ENCODE peak calls at places on chromosomes 13 and 19, in five cellular contexts. One of them, this sample, is unnamed.

GRCh38 chr13:20616059-20616797 is 49.3 kb downstream of the IFT88 start:
- DNase-seq in GM12878: no peak
- DNase-seq in fibroblast of the aortic adventitia: peak; percentile 75
- DNase-seq in OCI-LY7: no peak
- DNase-seq in H7: no peak
- DNase-seq in this sample: no peak

GRCh38 chr13:35888327-35888940 is 242.7 kb downstream of the DCLK1 start:
- DNase-seq in H7: no peak
- DNase-seq in GM12878: no peak
- DNase-seq in fibroblast of the aortic adventitia: peak; percentile 25
- DNase-seq in OCI-LY7: no peak
- DNase-seq in this sample: no peak

GRCh38 chr13:86900906-86901305 is 770.3 kb upstream of the SLITRK5 start:
- DNase-seq in fibroblast of the aortic adventitia: no peak
- DNase-seq in OCI-LY7: no peak
- DNase-seq in H7: no peak
- DNase-seq in GM12878: no peak
- DNase-seq in this sample: no peak

GRCh38 chr13:23658929-23659541 is 88.8 kb downstream of the TNFRSF19 start:
- DNase-seq in H7: no peak
- DNase-seq in OCI-LY7: no peak
- DNase-seq in fibroblast of the aortic adventitia: no peak
- DNase-seq in GM12878: no peak
- DNase-seq in this sample: no peak

GRCh38 chr19:17522988-17523872 is 11.8 kb downstream of the PGLS start:
- DNase-seq in OCI-LY7: peak; percentile 97
- DNase-seq in H7: peak; percentile 48
- DNase-seq in fibroblast of the aortic adventitia: no peak
- DNase-seq in GM12878: peak; percentile 92
- DNase-seq in this sample: peak; percentile 90

GRCh38 chr19:6890421-6890913 is 3.1 kb downstream of the ADGRE1 start:
- DNase-seq in H7: no peak
- DNase-seq in fibroblast of the aortic adventitia: no peak
- DNase-seq in OCI-LY7: peak; percentile 22
- DNase-seq in GM12878: no peak
- DNase-seq in this sample: no peak

GRCh38 chr13:109163052-109163413 is 533.6 kb downstream of the MYO16 start:
- DNase-seq in GM12878: no peak
- DNase-seq in H7: no peak
- DNase-seq in OCI-LY7: no peak
- DNase-seq in fibroblast of the aortic adventitia: no peak
- DNase-seq in this sample: no peak

GRCh38 chr19:14118165-14119051 is 846 bp upstream of the PRKACA start:
- DNase-seq in fibroblast of the aortic adventitia: peak; percentile 76
- DNase-seq in H7: no peak
- DNase-seq in GM12878: no peak
- DNase-seq in OCI-LY7: no peak
- DNase-seq in this sample: peak; percentile 35

GRCh38 chr13:51137250-51137649 is 26.2 kb upstream of the C13orf42 start:
- DNase-seq in H7: no peak
- DNase-seq in OCI-LY7: no peak
- DNase-seq in GM12878: no peak
- DNase-seq in fibroblast of the aortic adventitia: no peak
- DNase-seq in this sample: no peak

GRCh38 chr19:34960103-34960805 is 3.8 kb downstream of the ZNF792 start:
- DNase-seq in OCI-LY7: no peak
- DNase-seq in fibroblast of the aortic adventitia: peak; percentile 35
- DNase-seq in GM12878: no peak
- DNase-seq in H7: no peak
- DNase-seq in this sample: no peak

GRCh38 chr19:34962281-34962944 is 1.6 kb downstream of the ZNF792 start:
- DNase-seq in H7: no peak
- DNase-seq in OCI-LY7: peak; percentile 67
- DNase-seq in GM12878: no peak
- DNase-seq in fibroblast of the aortic adventitia: peak; percentile 11
- DNase-seq in this sample: no peak

GRCh38 chr13:39415403-39415802 is 187.6 kb downstream of the LHFPL6 start:
- DNase-seq in OCI-LY7: peak; percentile 64
- DNase-seq in fibroblast of the aortic adventitia: peak; percentile 72
- DNase-seq in GM12878: no peak
- DNase-seq in H7: no peak
- DNase-seq in this sample: no peak

GRCh38 chr13:100510208-100510997 is 78.2 kb downstream of the GGACT start:
- DNase-seq in fibroblast of the aortic adventitia: no peak
- DNase-seq in OCI-LY7: no peak
- DNase-seq in GM12878: no peak
- DNase-seq in H7: peak; percentile 68
- DNase-seq in this sample: no peak

GRCh38 chr13:100506154-100506553 is 82.4 kb downstream of the GGACT start:
- DNase-seq in OCI-LY7: no peak
- DNase-seq in H7: no peak
- DNase-seq in GM12878: no peak
- DNase-seq in fibroblast of the aortic adventitia: no peak
- DNase-seq in this sample: peak; percentile 41

GRCh38 chr13:100506600-100507422 is 81.8 kb downstream of the GGACT start:
- DNase-seq in H7: no peak
- DNase-seq in GM12878: no peak
- DNase-seq in OCI-LY7: no peak
- DNase-seq in fibroblast of the aortic adventitia: no peak
- DNase-seq in this sample: no peak

GRCh38 chr13:100508996-100509395 is 79.6 kb downstream of the GGACT start:
- DNase-seq in H7: no peak
- DNase-seq in GM12878: no peak
- DNase-seq in OCI-LY7: no peak
- DNase-seq in fibroblast of the aortic adventitia: no peak
- DNase-seq in this sample: no peak

DNA sequence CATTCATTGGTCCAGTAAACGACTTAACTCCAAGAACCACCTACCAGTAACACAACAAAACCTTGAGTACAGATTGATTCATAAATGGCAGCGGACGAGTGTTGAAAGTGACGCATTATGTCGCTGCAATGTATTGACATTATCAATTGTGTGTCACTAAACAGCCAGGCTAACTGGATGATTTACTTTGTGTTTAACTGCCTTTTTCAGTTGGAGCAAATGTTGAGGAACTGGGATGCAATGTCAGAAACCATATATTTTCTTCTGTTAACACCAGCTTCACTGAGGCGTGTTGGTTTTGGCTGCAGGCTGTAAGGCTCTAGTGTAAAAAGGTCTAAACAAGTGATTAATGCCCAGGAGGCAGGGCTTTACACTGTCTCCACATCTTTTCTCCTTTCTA is 80.2 kb downstream of the GGACT start:
- DNase-seq in OCI-LY7: no peak
- DNase-seq in GM12878: no peak
- DNase-seq in fibroblast of the aortic adventitia: no peak
- DNase-seq in H7: no peak
- DNase-seq in this sample: no peak
- H3K4me3 ChIP-seq in OCI-LY7: no peak overlapping the region
- H3K4me3 ChIP-seq in GM12878: no peak overlapping the region
- H3K4me3 ChIP-seq in fibroblast of the aortic adventitia: no peak overlapping the region
- H3K4me3 ChIP-seq in H7: no peak overlapping the region
- H3K4me3 ChIP-seq in this sample: no peak overlapping the region

GRCh38 chr13:34432234-34432633 is 509.8 kb upstream of the NBEA start:
- DNase-seq in fibroblast of the aortic adventitia: no peak
- DNase-seq in OCI-LY7: no peak
- DNase-seq in H7: no peak
- DNase-seq in GM12878: no peak
- DNase-seq in this sample: no peak

GRCh38 chr13:34437873-34438272 is 504.2 kb upstream of the NBEA start:
- DNase-seq in OCI-LY7: no peak
- DNase-seq in fibroblast of the aortic adventitia: no peak
- DNase-seq in GM12878: no peak
- DNase-seq in H7: no peak
- DNase-seq in this sample: no peak

GRCh38 chr13:34430294-34430693 is 511.8 kb upstream of the NBEA start:
- DNase-seq in fibroblast of the aortic adventitia: no peak
- DNase-seq in H7: no peak
- DNase-seq in GM12878: no peak
- DNase-seq in OCI-LY7: no peak
- DNase-seq in this sample: no peak

DNA sequence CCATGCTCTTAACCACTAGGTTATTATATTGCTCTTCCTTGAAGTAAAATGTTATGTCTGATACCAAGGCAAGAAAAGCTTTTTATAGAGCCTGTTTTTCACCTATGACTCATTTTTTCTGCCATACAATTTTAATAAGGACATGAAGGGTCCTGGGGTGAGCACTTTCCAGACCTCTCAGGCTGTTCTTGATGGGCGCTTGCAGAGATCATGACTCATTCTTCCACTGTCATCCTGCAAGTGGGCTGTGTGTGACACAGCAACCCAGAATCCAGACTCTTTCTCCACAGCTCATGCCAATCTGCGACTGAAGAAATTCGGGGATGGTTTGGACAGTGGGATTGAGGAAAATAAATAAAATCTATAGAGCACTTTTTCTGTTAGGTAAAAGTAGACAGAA is 506.7 kb upstream of the NBEA start:
- DNase-seq in GM12878: no peak
- DNase-seq in OCI-LY7: no peak
- DNase-seq in H7: no peak
- DNase-seq in fibroblast of the aortic adventitia: no peak
- DNase-seq in this sample: no peak
- H3K4me3 ChIP-seq in GM12878: no peak overlapping the region
- H3K4me3 ChIP-seq in OCI-LY7: no peak overlapping the region
- H3K4me3 ChIP-seq in H7: no peak overlapping the region
- H3K4me3 ChIP-seq in fibroblast of the aortic adventitia: no peak overlapping the region
- H3K4me3 ChIP-seq in this sample: no peak overlapping the region

DNA sequence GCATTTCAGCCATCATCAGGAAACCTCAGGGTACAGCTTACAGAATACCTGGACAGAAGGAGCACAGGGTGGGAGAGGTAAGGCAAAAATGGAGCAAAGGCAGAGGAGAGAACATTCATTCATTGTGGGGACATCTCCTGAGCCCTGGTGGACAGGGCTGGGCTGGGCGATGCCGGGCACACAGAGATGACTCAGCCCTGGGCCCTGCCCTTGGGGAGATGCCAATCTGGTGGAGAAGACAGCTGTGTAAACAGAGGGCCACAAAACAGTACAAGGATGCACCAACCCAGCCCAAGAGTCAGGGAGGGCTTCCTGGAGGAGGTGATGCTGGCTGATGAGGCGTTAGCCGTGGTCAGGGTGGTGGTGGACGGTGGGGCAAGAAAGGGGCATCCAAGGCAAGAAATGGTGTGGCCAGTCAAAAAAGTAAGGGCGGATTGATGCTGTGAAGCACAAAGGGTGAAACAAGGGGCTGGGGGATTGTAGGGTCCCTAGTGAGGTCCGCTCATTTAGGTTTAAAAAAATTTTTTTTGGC is 3.6 kb upstream of the HAS1 start:
- DNase-seq in GM12878: no peak
- DNase-seq in fibroblast of the aortic adventitia: peak; percentile 54
- DNase-seq in H7: no peak
- DNase-seq in OCI-LY7: no peak
- DNase-seq in this sample: no peak
- H3K4me3 ChIP-seq in GM12878: no peak overlapping the region
- H3K4me3 ChIP-seq in fibroblast of the aortic adventitia: no peak overlapping the region
- H3K4me3 ChIP-seq in H7: no peak overlapping the region
- H3K4me3 ChIP-seq in OCI-LY7: no peak overlapping the region
- H3K4me3 ChIP-seq in this sample: no peak overlapping the region

GRCh38 chr13:27632214-27632613 is 10.5 kb downstream of the POLR1D start:
- DNase-seq in OCI-LY7: no peak
- DNase-seq in GM12878: no peak
- DNase-seq in fibroblast of the aortic adventitia: no peak
- DNase-seq in H7: no peak
- DNase-seq in this sample: no peak
- H3K4me3 ChIP-seq in OCI-LY7: no peak overlapping the region
- H3K4me3 ChIP-seq in GM12878: no peak overlapping the region
- H3K4me3 ChIP-seq in fibroblast of the aortic adventitia: no peak overlapping the region
- H3K4me3 ChIP-seq in H7: no peak overlapping the region
- H3K4me3 ChIP-seq in this sample: no peak overlapping the region

GRCh38 chr13:104769520-104769919 is 1703.3 kb upstream of the SLC10A2 start:
- DNase-seq in GM12878: no peak
- DNase-seq in fibroblast of the aortic adventitia: no peak
- DNase-seq in H7: no peak
- DNase-seq in OCI-LY7: no peak
- DNase-seq in this sample: no peak

GRCh38 chr13:104779311-104779710 is 1713.1 kb upstream of the SLC10A2 start:
- DNase-seq in GM12878: no peak
- DNase-seq in fibroblast of the aortic adventitia: no peak
- DNase-seq in OCI-LY7: no peak
- DNase-seq in H7: peak; percentile 54
- DNase-seq in this sample: no peak

GRCh38 chr13:104773775-104774174 is 1707.6 kb upstream of the SLC10A2 start:
- DNase-seq in fibroblast of the aortic adventitia: peak; percentile 10
- DNase-seq in OCI-LY7: peak; percentile 20
- DNase-seq in GM12878: peak; percentile 4
- DNase-seq in H7: peak; percentile 9
- DNase-seq in this sample: no peak
- H3K4me3 ChIP-seq in fibroblast of the aortic adventitia: no peak overlapping the region
- H3K4me3 ChIP-seq in OCI-LY7: no peak overlapping the region
- H3K4me3 ChIP-seq in GM12878: no peak overlapping the region
- H3K4me3 ChIP-seq in H7: no peak overlapping the region
- H3K4me3 ChIP-seq in this sample: no peak overlapping the region

GRCh38 chr13:43879323-43880181 is at the start of the genes CCDC122 and LACC1:
- DNase-seq in OCI-LY7: peak; percentile 78
- DNase-seq in GM12878: no peak
- DNase-seq in fibroblast of the aortic adventitia: peak; percentile 76
- DNase-seq in H7: peak; percentile 88
- DNase-seq in this sample: peak; percentile 85

GRCh38 chr13:43881580-43881979 is 1.9 kb downstream of the LACC1 start:
- DNase-seq in fibroblast of the aortic adventitia: no peak
- DNase-seq in H7: no peak
- DNase-seq in GM12878: no peak
- DNase-seq in OCI-LY7: no peak
- DNase-seq in this sample: no peak

GRCh38 chr13:43880930-43881329 is 1.2 kb downstream of the LACC1 start:
- DNase-seq in fibroblast of the aortic adventitia: peak; percentile 31
- DNase-seq in H7: no peak
- DNase-seq in GM12878: no peak
- DNase-seq in OCI-LY7: no peak
- DNase-seq in this sample: no peak

GRCh38 chr13:43878897-43879322 is 630 bp downstream of the CCDC122 start:
- DNase-seq in OCI-LY7: peak; percentile 33
- DNase-seq in H7: no peak
- DNase-seq in fibroblast of the aortic adventitia: peak; percentile 64
- DNase-seq in GM12878: peak; percentile 13
- DNase-seq in this sample: peak; percentile 64

GRCh38 chr13:43880451-43880850 is 747 bp downstream of the LACC1 start:
- DNase-seq in H7: no peak
- DNase-seq in fibroblast of the aortic adventitia: no peak
- DNase-seq in OCI-LY7: peak; percentile 22
- DNase-seq in GM12878: no peak
- DNase-seq in this sample: no peak
- H3K4me3 ChIP-seq in H7: peak overlapping the region; percentile 78
- H3K4me3 ChIP-seq in fibroblast of the aortic adventitia: peak overlapping the region; percentile 79
- H3K4me3 ChIP-seq in OCI-LY7: peak overlapping the region; percentile 84
- H3K4me3 ChIP-seq in GM12878: peak overlapping the region; percentile 73
- H3K4me3 ChIP-seq in this sample: peak overlapping the region; percentile 70

GRCh38 chr19:11138659-11139526 is 16.7 kb downstream of the SPC24 start:
- DNase-seq in GM12878: no peak
- DNase-seq in OCI-LY7: no peak
- DNase-seq in H7: peak; percentile 82
- DNase-seq in fibroblast of the aortic adventitia: peak; percentile 77
- DNase-seq in this sample: no peak
- H3K4me3 ChIP-seq in GM12878: no peak overlapping the region
- H3K4me3 ChIP-seq in OCI-LY7: no peak overlapping the region
- H3K4me3 ChIP-seq in H7: no peak overlapping the region
- H3K4me3 ChIP-seq in fibroblast of the aortic adventitia: peak overlapping the region; percentile 35
- H3K4me3 ChIP-seq in this sample: no peak overlapping the region

GRCh38 chr19:44451687-44452086 is 3.4 kb upstream of the ZNF229 start:
- DNase-seq in GM12878: no peak
- DNase-seq in OCI-LY7: no peak
- DNase-seq in fibroblast of the aortic adventitia: no peak
- DNase-seq in H7: no peak
- DNase-seq in this sample: no peak

GRCh38 chr19:44452367-44452766 is 4.1 kb upstream of the ZNF229 start:
- DNase-seq in OCI-LY7: no peak
- DNase-seq in H7: no peak
- DNase-seq in GM12878: no peak
- DNase-seq in fibroblast of the aortic adventitia: no peak
- DNase-seq in this sample: no peak

GRCh38 chr19:44447864-44448674 is at the start of gene ZNF229:
- DNase-seq in OCI-LY7: no peak
- DNase-seq in fibroblast of the aortic adventitia: peak; percentile 93
- DNase-seq in GM12878: no peak
- DNase-seq in H7: no peak
- DNase-seq in this sample: peak; percentile 59
- H3K4me3 ChIP-seq in OCI-LY7: no peak within 1 kb of the TSS
- H3K4me3 ChIP-seq in fibroblast of the aortic adventitia: peak within 1 kb of the TSS; percentile 92
- H3K4me3 ChIP-seq in GM12878: no peak within 1 kb of the TSS
- H3K4me3 ChIP-seq in H7: no peak within 1 kb of the TSS
- H3K4me3 ChIP-seq in this sample: peak within 1 kb of the TSS; percentile 50